ENCODE peak calls at places on chromosomes 13 and 19, in five cellular contexts. F is gastrocnemius medialis; E is Calu3; K is CD8-positive, alpha-beta memory T cell; N is anterior cingulate cortex. Z is an unnamed sample.

GRCh38 chr13:79582896-79583295 is 101.9 kb downstream of the NDFIP2 start:
- DNase-seq in E (no peak), N (no peak), K (no peak), F (no peak), Z (no peak)

GRCh38 chr19:10919352-10920287 is 8.8 kb downstream of the YIPF2 start:
- DNase-seq in N (no peak), K (no peak), F (peak; percentile 81), E (no peak), Z (no peak)

GRCh38 chr19:13164370-13165090 is 14.3 kb downstream of the IER2 start:
- DNase-seq in F (no peak), K (peak; percentile 64), E (peak; percentile 83), N (peak; percentile 26), Z (no peak)

GRCh38 chr19:16204005-16204294 is 6.2 kb downstream of the AP1M1 start:
- DNase-seq in E (no peak), K (no peak), N (no peak), F (no peak), Z (no peak)

GRCh38 chr19:1211494-1212234 is 6.1 kb downstream of the STK11 start:
- DNase-seq in F (peak; percentile 46), N (no peak), E (no peak), K (no peak), Z (no peak)

GRCh38 chr19:58261600-58261967 is 17.2 kb upstream of the ZNF8 start:
- DNase-seq in F (no peak), N (no peak), E (no peak), K (no peak), Z (no peak)

GRCh38 chr13:58376775-58377174 is 745.2 kb downstream of the PCDH17 start:
- DNase-seq in N (no peak), E (no peak), K (no peak), F (no peak), Z (no peak)

GRCh38 chr19:18606281-18607221 is at the start of gene CRLF1:
- DNase-seq in E (no peak), F (peak; percentile 43), K (no peak), N (no peak), Z (no peak)

GRCh38 chr19:11265785-11266236 is 3.5 kb upstream of the DOCK6 start:
- DNase-seq in N (no peak), K (no peak), E (peak; percentile 91), F (no peak), Z (no peak)

GRCh38 chr13:49976314-49977258 is 20.3 kb upstream of the TRIM13 start:
- DNase-seq in F (peak; percentile 48), N (no peak), K (peak; percentile 81), E (peak; percentile 58), Z (no peak)

GRCh38 chr13:29702912-29703351 is 107.4 kb upstream of the SLC7A1 start:
- DNase-seq in E (no peak), K (no peak), N (no peak), F (peak; percentile 24), Z (no peak)

GRCh38 chr19:1754651-1755466 is 1.6 kb downstream of the ONECUT3 start:
- DNase-seq in N (no peak), E (peak; percentile 55), K (no peak), F (no peak), Z (no peak)

GRCh38 chr19:34495416-34495815 is 13.9 kb downstream of the WTIP start:
- DNase-seq in K (no peak), F (no peak), N (no peak), E (no peak), Z (no peak)

GRCh38 chr13:26837102-26837501 is 76.5 kb upstream of the GPR12 start:
- DNase-seq in K (no peak), F (no peak), N (no peak), E (no peak), Z (no peak)

GRCh38 chr13:35333157-35333556 is 143.3 kb downstream of the MAB21L1 start:
- DNase-seq in K (no peak), N (no peak), E (no peak), F (no peak), Z (no peak)

GRCh38 chr19:33702606-33703437 is 81.1 kb downstream of the CHST8 start:
- DNase-seq in E (no peak), N (no peak), K (peak; percentile 19), F (no peak), Z (no peak)

GRCh38 chr13:41694902-41695301 is 237.6 kb downstream of the RGCC start:
- DNase-seq in E (peak; percentile 40), N (no peak), K (no peak), F (peak; percentile 61), Z (no peak)

GRCh38 chr19:16621165-16621800 is 6.7 kb downstream of the MED26 start:
- DNase-seq in F (no peak), K (no peak), N (no peak), E (no peak), Z (no peak)

GRCh38 chr13:30576528-30576927 is 41.2 kb upstream of the USPL1 start:
- DNase-seq in F (no peak), K (peak; percentile 67), N (no peak), E (no peak), Z (no peak)

GRCh38 chr19:32570081-32570785 is 10.8 kb upstream of the PDCD5 start:
- DNase-seq in N (no peak), E (peak; percentile 68), F (peak; percentile 15), K (peak; percentile 63), Z (peak; percentile 67)

GRCh38 chr19:16446108-16447014 is 25.4 kb downstream of the EPS15L1 start:
- DNase-seq in N (no peak), K (no peak), F (no peak), E (no peak), Z (no peak)

GRCh38 chr19:42105358-42105757 is 26.9 kb downstream of the POU2F2 start:
- DNase-seq in N (no peak), F (no peak), E (no peak), K (no peak), Z (no peak)

GRCh38 chr19:38035515-38036495 is 128.8 kb downstream of the SIPA1L3 start:
- DNase-seq in E (no peak), K (no peak), N (no peak), F (peak; percentile 29), Z (no peak)

GRCh38 chr19:35744688-35745327 is 410 bp downstream of the U2AF1L4 start:
- DNase-seq in N (peak; percentile 89), E (peak; percentile 98), F (peak; percentile 96), K (peak; percentile 95), Z (peak; percentile 91)

GRCh38 chr13:44274838-44275237 is 98.8 kb upstream of the SERP2 start:
- DNase-seq in K (peak; percentile 54), E (no peak), N (no peak), F (no peak), Z (no peak)

GRCh38 chr19:16773259-16773658 is 53.6 kb downstream of the NWD1 start:
- DNase-seq in K (no peak), N (no peak), F (no peak), E (no peak), Z (no peak)

GRCh38 chr13:86185107-86185506 is 385.9 kb upstream of the SLITRK6 start:
- DNase-seq in F (no peak), K (no peak), E (no peak), N (no peak), Z (no peak)

GRCh38 chr19:19540707-19541515 is 2.8 kb downstream of the CILP2 start:
- DNase-seq in E (peak; percentile 63), F (no peak), N (no peak), K (peak; percentile 77), Z (no peak)

GRCh38 chr13:67238277-67238859 is 8.2 kb upstream of the PCDH9 start:
- DNase-seq in E (no peak), K (no peak), N (no peak), F (no peak), Z (no peak)

GRCh38 chr13:41811588-41812021 is 149.3 kb downstream of the VWA8 start:
- DNase-seq in F (no peak), K (no peak), E (no peak), N (no peak), Z (no peak)

GRCh38 chr19:48560095-48560530 is 8.1 kb downstream of the SULT2B1 start:
- DNase-seq in E (no peak), K (no peak), N (no peak), F (no peak), Z (no peak)

GRCh38 chr13:112605531-112605990 is 17.6 kb upstream of the TUBGCP3 start:
- DNase-seq in N (no peak), K (no peak), E (no peak), F (no peak), Z (peak; percentile 29)

GRCh38 chr13:69565334-69565733 is 542.3 kb upstream of the ATXN8OS start:
- DNase-seq in N (no peak), E (peak; percentile 2), K (no peak), F (no peak), Z (no peak)

GRCh38 chr13:36126496-36126895 is 4.7 kb downstream of the DCLK1 start:
- DNase-seq in F (no peak), E (no peak), N (no peak), K (no peak), Z (no peak)

GRCh38 chr13:43782686-43783085 is 4.1 kb downstream of the ENOX1 start:
- DNase-seq in E (no peak), K (no peak), F (no peak), N (no peak), Z (no peak)

GRCh38 chr19:38838986-38839761 is 7.6 kb upstream of the ECH1 start:
- DNase-seq in E (no peak), K (no peak), N (no peak), F (peak; percentile 67), Z (no peak)

GRCh38 chr19:53868091-53868891 is 608 bp downstream of the MYADM start:
- DNase-seq in K (peak; percentile 76), E (peak; percentile 73), F (no peak), N (peak; percentile 69), Z (no peak)

GRCh38 chr13:48491423-48492122 is 41.3 kb downstream of the RCBTB2 start:
- DNase-seq in N (no peak), K (no peak), E (no peak), F (no peak), Z (no peak)

GRCh38 chr19:2422951-2423880 is 4.2 kb downstream of the TIMM13 start:
- DNase-seq in K (no peak), N (no peak), E (no peak), F (no peak), Z (no peak)

Z was measured in caudate nucleus.